ENCODE peak calls at places on chromosomes 6 and 20, in five cellular contexts. D, E, N, I and C are unnamed samples.

GRCh38 chr20:63626424-63627128 is at the start of gene GMEB2:
- DNase-seq in D (peak; percentile 7), E (peak; percentile 83), N (peak; percentile 47), I (no peak), C (peak; percentile 56)

GRCh38 chr6:140915001-140915950 is 1217.4 kb upstream of the GJE1 start:
- DNase-seq in D (no peak), E (no peak), N (no peak), I (no peak), C (no peak)

GRCh38 chr20:31684153-31685003 is 38.3 kb downstream of the BCL2L1 start:
- DNase-seq in D (no peak), E (no peak), N (no peak), I (no peak), C (no peak)

GRCh38 chr6:35017461-35018183 is 123.5 kb downstream of the TCP11 start:
- DNase-seq in D (no peak), E (peak; percentile 62), N (peak; percentile 36), I (no peak), C (no peak)

GRCh38 chr6:43913388-43914271 is 143.6 kb downstream of the VEGFA start:
- DNase-seq in D (peak; percentile 24), E (peak; percentile 12), N (no peak), I (no peak), C (no peak)

GRCh38 chr20:46226602-46227001 is 81.7 kb downstream of the CDH22 start:
- DNase-seq in D (peak; percentile 39), E (no peak), N (no peak), I (no peak), C (no peak)

GRCh38 chr6:87183687-87184086 is 28.3 kb downstream of the ZNF292 start:
- DNase-seq in D (peak; percentile 66), E (no peak), N (no peak), I (no peak), C (no peak)

GRCh38 chr6:111620168-111620567 is 14.5 kb upstream of the TRAF3IP2 start:
- DNase-seq in D (no peak), E (no peak), N (no peak), I (no peak), C (no peak)

GRCh38 chr6:42166444-42167141 is 6.6 kb upstream of the GUCA1A start:
- DNase-seq in D (peak; percentile 59), E (no peak), N (peak; percentile 63), I (no peak), C (peak; percentile 60)

GRCh38 chr6:43221046-43221773 is 8.1 kb downstream of the DNPH1 start:
- DNase-seq in D (no peak), E (no peak), N (no peak), I (no peak), C (no peak)

GRCh38 chr20:31967830-31968249 is at the start of gene XKR7:
- DNase-seq in D (no peak), E (peak; percentile 50), N (no peak), I (no peak), C (no peak)

GRCh38 chr20:40442181-40442963 is 246.7 kb downstream of the MAFB start:
- DNase-seq in D (peak; percentile 4), E (no peak), N (no peak), I (no peak), C (no peak)

GRCh38 chr6:109397020-109397419 is 14.8 kb upstream of the CD164 start:
- DNase-seq in D (no peak), E (no peak), N (no peak), I (no peak), C (no peak)

GRCh38 chr6:134436281-134436815 is 118.4 kb upstream of the SGK1 start:
- DNase-seq in D (peak; percentile 98), E (peak; percentile 58), N (peak; percentile 76), I (peak; percentile 85), C (peak; percentile 97)

GRCh38 chr20:34547844-34548613 is 10.5 kb upstream of the MAP1LC3A start:
- DNase-seq in D (no peak), E (peak; percentile 36), N (no peak), I (no peak), C (no peak)

GRCh38 chr6:150711061-150711460 is 111.4 kb downstream of the PLEKHG1 start:
- DNase-seq in D (no peak), E (no peak), N (no peak), I (no peak), C (no peak)

GRCh38 chr6:55963301-55963700 is 87.9 kb upstream of the BMP5 start:
- DNase-seq in D (peak; percentile 12), E (no peak), N (no peak), I (no peak), C (no peak)
- TF ChIP-seq CTCF in D (peak; percentile 68), E (no peak), N (no peak), I (peak; percentile 31), C (no peak)

GRCh38 chr20:53381568-53382262 is 211.9 kb downstream of the ZNF217 start:
- DNase-seq in D (no peak), E (no peak), N (no peak), I (no peak), C (no peak)
- TF ChIP-seq CTCF in D (no peak), E (no peak), N (no peak), I (no peak), C (no peak)

DNA sequence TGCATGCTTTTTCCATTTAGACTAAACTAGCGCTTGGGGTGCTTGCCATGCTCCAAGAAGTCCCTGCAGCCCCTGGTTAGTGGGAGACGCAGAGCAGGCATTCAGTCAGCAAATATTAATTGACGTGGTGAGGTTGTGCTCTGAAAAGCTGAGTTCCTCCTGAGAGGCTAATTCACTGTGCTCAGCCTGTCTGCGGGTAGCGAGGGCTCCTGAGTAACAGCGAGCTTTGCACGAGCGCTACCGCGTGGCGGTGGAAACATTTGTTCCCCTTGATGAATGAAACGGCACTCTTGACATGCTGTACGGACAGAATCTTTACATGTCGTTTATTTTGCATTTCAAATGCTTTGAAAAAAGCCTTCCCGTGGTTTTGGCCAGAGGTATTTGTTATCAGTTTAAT is 170.6 kb upstream of the AGPAT4 start:
- DNase-seq in D (no peak), E (no peak), N (no peak), I (no peak), C (no peak)
- TF ChIP-seq CTCF in D (peak; percentile 26), E (no peak), N (no peak), I (peak; percentile 42), C (no peak)

GRCh38 chr6:100506651-100507050 is 41.9 kb upstream of the SIM1 start:
- DNase-seq in D (peak; percentile 49), E (no peak), N (no peak), I (no peak), C (no peak)

GRCh38 chr6:100503043-100503442 is 38.3 kb upstream of the SIM1 start:
- DNase-seq in D (no peak), E (no peak), N (no peak), I (no peak), C (no peak)

GRCh38 chr6:100509101-100509500 is 44.4 kb upstream of the SIM1 start:
- DNase-seq in D (no peak), E (no peak), N (no peak), I (no peak), C (no peak)

GRCh38 chr6:100504786-100505737 is 40.3 kb upstream of the SIM1 start:
- DNase-seq in D (peak; percentile 89), E (no peak), N (no peak), I (peak; percentile 62), C (no peak)
- TF ChIP-seq CTCF in D (peak; percentile 26), E (no peak), N (no peak), I (no peak), C (no peak)

DNA sequence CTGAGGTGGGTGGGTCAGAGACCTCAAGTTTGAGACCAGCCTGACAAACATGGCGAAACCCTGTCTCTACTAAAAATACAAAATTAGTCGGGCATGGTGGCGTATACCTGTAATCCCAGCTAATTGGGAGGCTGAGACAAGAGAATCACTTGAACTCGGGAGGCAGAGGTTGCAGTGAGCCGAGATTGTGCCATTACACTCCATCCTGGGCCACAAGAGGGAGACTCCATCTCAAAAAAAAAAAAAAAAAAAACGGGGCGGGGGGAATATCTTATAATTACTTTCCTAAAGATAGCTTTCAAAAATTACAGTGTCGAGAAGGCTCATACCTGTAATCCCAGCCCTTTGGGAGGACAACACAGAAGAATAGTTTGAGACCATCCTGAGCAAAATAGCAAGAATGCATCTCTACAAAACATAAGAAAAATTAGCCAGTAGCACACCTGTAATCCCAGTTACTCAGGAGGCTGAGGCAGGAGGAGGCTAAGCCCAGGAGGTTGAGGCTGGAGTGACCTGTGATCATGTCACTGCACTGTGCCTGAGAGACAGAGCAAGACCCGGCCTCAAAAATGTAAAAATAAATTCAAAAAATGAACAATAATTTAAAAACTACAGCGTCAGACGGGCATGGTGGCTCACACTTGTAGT is 25.8 kb downstream of the CBFA2T2 start:
- DNase-seq in D (no peak), E (no peak), N (no peak), I (no peak), C (no peak)
- TF ChIP-seq CTCF in D (peak; percentile 43), E (no peak), N (no peak), I (peak; percentile 32), C (no peak)

GRCh38 chr6:63272397-63272796 is 47.4 kb downstream of the LGSN start:
- DNase-seq in D (no peak), E (no peak), N (no peak), I (no peak), C (no peak)
- TF ChIP-seq CTCF in D (no peak), E (peak; percentile 14), N (no peak), I (peak; percentile 13), C (no peak)